ENCODE peak calls at places on chromosomes 5 and 9, in six cellular contexts. One of them, this sample, is unnamed.

GRCh38 chr5:133819977-133820471 is 148.4 kb downstream of the C5orf15 start:
- DNase-seq in RPMI7951: no peak
- DNase-seq in activated naive CD4-positive, alpha-beta T cell: no peak
- DNase-seq in stimulated activated CD8-positive, alpha-beta memory T cell treated with anti-CD3 and anti-CD28 coated beads, Interleukin-15, amount 100 ng/mL, for 1 hour: no peak
- DNase-seq in Right ventricle myocardium superior: no peak
- DNase-seq in fibroblast of the aortic adventitia: no peak
- DNase-seq in this sample: no peak

GRCh38 chr5:151469992-151470391 is 22.6 kb downstream of the SLC36A1 start:
- DNase-seq in RPMI7951: no peak
- DNase-seq in Right ventricle myocardium superior: no peak
- DNase-seq in fibroblast of the aortic adventitia: no peak
- DNase-seq in activated naive CD4-positive, alpha-beta T cell: no peak
- DNase-seq in stimulated activated CD8-positive, alpha-beta memory T cell treated with anti-CD3 and anti-CD28 coated beads, Interleukin-15, amount 100 ng/mL, for 1 hour: no peak
- DNase-seq in this sample: no peak

GRCh38 chr9:77433675-77434445 is 214.3 kb downstream of the GNA14 start:
- DNase-seq in fibroblast of the aortic adventitia: peak
- DNase-seq in activated naive CD4-positive, alpha-beta T cell: peak
- DNase-seq in Right ventricle myocardium superior: peak
- DNase-seq in RPMI7951: peak
- DNase-seq in stimulated activated CD8-positive, alpha-beta memory T cell treated with anti-CD3 and anti-CD28 coated beads, Interleukin-15, amount 100 ng/mL, for 1 hour: no peak
- DNase-seq in this sample: peak

GRCh38 chr5:154962494-154962893 is 21.6 kb downstream of the MRPL22 start:
- DNase-seq in activated naive CD4-positive, alpha-beta T cell: no peak
- DNase-seq in fibroblast of the aortic adventitia: no peak
- DNase-seq in stimulated activated CD8-positive, alpha-beta memory T cell treated with anti-CD3 and anti-CD28 coated beads, Interleukin-15, amount 100 ng/mL, for 1 hour: no peak
- DNase-seq in Right ventricle myocardium superior: no peak
- DNase-seq in RPMI7951: no peak
- DNase-seq in this sample: peak

GRCh38 chr5:95892784-95893354 is 68.8 kb downstream of the ELL2 start:
- DNase-seq in activated naive CD4-positive, alpha-beta T cell: no peak
- DNase-seq in fibroblast of the aortic adventitia: peak
- DNase-seq in RPMI7951: peak
- DNase-seq in Right ventricle myocardium superior: no peak
- DNase-seq in stimulated activated CD8-positive, alpha-beta memory T cell treated with anti-CD3 and anti-CD28 coated beads, Interleukin-15, amount 100 ng/mL, for 1 hour: no peak
- DNase-seq in this sample: peak

GRCh38 chr9:16642421-16643109 is 227.9 kb downstream of the BNC2 start:
- DNase-seq in RPMI7951: peak
- DNase-seq in stimulated activated CD8-positive, alpha-beta memory T cell treated with anti-CD3 and anti-CD28 coated beads, Interleukin-15, amount 100 ng/mL, for 1 hour: no peak
- DNase-seq in Right ventricle myocardium superior: no peak
- DNase-seq in fibroblast of the aortic adventitia: no peak
- DNase-seq in activated naive CD4-positive, alpha-beta T cell: no peak
- DNase-seq in this sample: no peak

GRCh38 chr5:180130876-180131740 is 59.5 kb upstream of the RNF130 start:
- DNase-seq in Right ventricle myocardium superior: no peak
- DNase-seq in activated naive CD4-positive, alpha-beta T cell: no peak
- DNase-seq in stimulated activated CD8-positive, alpha-beta memory T cell treated with anti-CD3 and anti-CD28 coated beads, Interleukin-15, amount 100 ng/mL, for 1 hour: no peak
- DNase-seq in fibroblast of the aortic adventitia: no peak
- DNase-seq in RPMI7951: no peak
- DNase-seq in this sample: no peak

GRCh38 chr9:121612511-121612998 is 38.9 kb upstream of the DAB2IP start:
- DNase-seq in stimulated activated CD8-positive, alpha-beta memory T cell treated with anti-CD3 and anti-CD28 coated beads, Interleukin-15, amount 100 ng/mL, for 1 hour: no peak
- DNase-seq in activated naive CD4-positive, alpha-beta T cell: no peak
- DNase-seq in RPMI7951: no peak
- DNase-seq in fibroblast of the aortic adventitia: no peak
- DNase-seq in Right ventricle myocardium superior: no peak
- DNase-seq in this sample: no peak

GRCh38 chr9:99056876-99057664 is 47.8 kb upstream of the TGFBR1 start:
- DNase-seq in fibroblast of the aortic adventitia: peak
- DNase-seq in stimulated activated CD8-positive, alpha-beta memory T cell treated with anti-CD3 and anti-CD28 coated beads, Interleukin-15, amount 100 ng/mL, for 1 hour: no peak
- DNase-seq in Right ventricle myocardium superior: no peak
- DNase-seq in RPMI7951: peak
- DNase-seq in activated naive CD4-positive, alpha-beta T cell: no peak
- DNase-seq in this sample: peak

GRCh38 chr5:172411423-172412111 is 42.8 kb downstream of the SH3PXD2B start:
- DNase-seq in RPMI7951: peak
- DNase-seq in stimulated activated CD8-positive, alpha-beta memory T cell treated with anti-CD3 and anti-CD28 coated beads, Interleukin-15, amount 100 ng/mL, for 1 hour: no peak
- DNase-seq in activated naive CD4-positive, alpha-beta T cell: no peak
- DNase-seq in Right ventricle myocardium superior: peak
- DNase-seq in fibroblast of the aortic adventitia: peak
- DNase-seq in this sample: no peak

GRCh38 chr9:68981825-68982224 is 32.1 kb downstream of the PRKACG start:
- DNase-seq in RPMI7951: no peak
- DNase-seq in activated naive CD4-positive, alpha-beta T cell: no peak
- DNase-seq in Right ventricle myocardium superior: no peak
- DNase-seq in stimulated activated CD8-positive, alpha-beta memory T cell treated with anti-CD3 and anti-CD28 coated beads, Interleukin-15, amount 100 ng/mL, for 1 hour: no peak
- DNase-seq in fibroblast of the aortic adventitia: no peak
- DNase-seq in this sample: no peak

GRCh38 chr5:1507961-1508678 is 15.6 kb downstream of the LPCAT1 start:
- DNase-seq in stimulated activated CD8-positive, alpha-beta memory T cell treated with anti-CD3 and anti-CD28 coated beads, Interleukin-15, amount 100 ng/mL, for 1 hour: no peak
- DNase-seq in Right ventricle myocardium superior: peak
- DNase-seq in fibroblast of the aortic adventitia: no peak
- DNase-seq in RPMI7951: no peak
- DNase-seq in activated naive CD4-positive, alpha-beta T cell: no peak
- DNase-seq in this sample: no peak

GRCh38 chr5:72224946-72225427 is 95.1 kb downstream of the MRPS27 start:
- DNase-seq in Right ventricle myocardium superior: no peak
- DNase-seq in RPMI7951: no peak
- DNase-seq in stimulated activated CD8-positive, alpha-beta memory T cell treated with anti-CD3 and anti-CD28 coated beads, Interleukin-15, amount 100 ng/mL, for 1 hour: no peak
- DNase-seq in activated naive CD4-positive, alpha-beta T cell: no peak
- DNase-seq in fibroblast of the aortic adventitia: peak
- DNase-seq in this sample: peak

GRCh38 chr5:154072782-154073171 is 34.0 kb downstream of the MFAP3 start:
- DNase-seq in Right ventricle myocardium superior: no peak
- DNase-seq in fibroblast of the aortic adventitia: no peak
- DNase-seq in RPMI7951: no peak
- DNase-seq in activated naive CD4-positive, alpha-beta T cell: no peak
- DNase-seq in stimulated activated CD8-positive, alpha-beta memory T cell treated with anti-CD3 and anti-CD28 coated beads, Interleukin-15, amount 100 ng/mL, for 1 hour: no peak
- DNase-seq in this sample: no peak

GRCh38 chr5:148011407-148012124 is 52.2 kb upstream of the SPINK5 start:
- DNase-seq in activated naive CD4-positive, alpha-beta T cell: no peak
- DNase-seq in Right ventricle myocardium superior: no peak
- DNase-seq in RPMI7951: peak
- DNase-seq in stimulated activated CD8-positive, alpha-beta memory T cell treated with anti-CD3 and anti-CD28 coated beads, Interleukin-15, amount 100 ng/mL, for 1 hour: no peak
- DNase-seq in fibroblast of the aortic adventitia: peak
- DNase-seq in this sample: peak

GRCh38 chr5:61779743-61780142 is 447.7 kb downstream of the ZSWIM6 start:
- DNase-seq in RPMI7951: no peak
- DNase-seq in fibroblast of the aortic adventitia: no peak
- DNase-seq in Right ventricle myocardium superior: no peak
- DNase-seq in stimulated activated CD8-positive, alpha-beta memory T cell treated with anti-CD3 and anti-CD28 coated beads, Interleukin-15, amount 100 ng/mL, for 1 hour: no peak
- DNase-seq in activated naive CD4-positive, alpha-beta T cell: no peak
- DNase-seq in this sample: no peak

GRCh38 chr9:94975480-94976452 is 249.3 kb downstream of the AOPEP start:
- DNase-seq in RPMI7951: no peak
- DNase-seq in Right ventricle myocardium superior: no peak
- DNase-seq in activated naive CD4-positive, alpha-beta T cell: no peak
- DNase-seq in fibroblast of the aortic adventitia: no peak
- DNase-seq in stimulated activated CD8-positive, alpha-beta memory T cell treated with anti-CD3 and anti-CD28 coated beads, Interleukin-15, amount 100 ng/mL, for 1 hour: no peak
- DNase-seq in this sample: no peak

GRCh38 chr5:7850533-7851239 is at the start of gene CFAP90:
- DNase-seq in Right ventricle myocardium superior: peak
- DNase-seq in activated naive CD4-positive, alpha-beta T cell: peak
- DNase-seq in RPMI7951: no peak
- DNase-seq in stimulated activated CD8-positive, alpha-beta memory T cell treated with anti-CD3 and anti-CD28 coated beads, Interleukin-15, amount 100 ng/mL, for 1 hour: no peak
- DNase-seq in fibroblast of the aortic adventitia: no peak
- DNase-seq in this sample: no peak

GRCh38 chr9:23779220-23779619 is 46.8 kb downstream of the ELAVL2 start:
- DNase-seq in activated naive CD4-positive, alpha-beta T cell: no peak
- DNase-seq in stimulated activated CD8-positive, alpha-beta memory T cell treated with anti-CD3 and anti-CD28 coated beads, Interleukin-15, amount 100 ng/mL, for 1 hour: no peak
- DNase-seq in fibroblast of the aortic adventitia: no peak
- DNase-seq in Right ventricle myocardium superior: no peak
- DNase-seq in RPMI7951: peak
- DNase-seq in this sample: peak

GRCh38 chr5:141084487-141084989 is 9.9 kb upstream of the PCDHB2 start:
- DNase-seq in Right ventricle myocardium superior: peak
- DNase-seq in stimulated activated CD8-positive, alpha-beta memory T cell treated with anti-CD3 and anti-CD28 coated beads, Interleukin-15, amount 100 ng/mL, for 1 hour: no peak
- DNase-seq in fibroblast of the aortic adventitia: peak
- DNase-seq in activated naive CD4-positive, alpha-beta T cell: no peak
- DNase-seq in RPMI7951: peak
- DNase-seq in this sample: peak

GRCh38 chr9:69857828-69858227 is 37.2 kb downstream of the CFAP95 start:
- DNase-seq in activated naive CD4-positive, alpha-beta T cell: no peak
- DNase-seq in Right ventricle myocardium superior: no peak
- DNase-seq in fibroblast of the aortic adventitia: no peak
- DNase-seq in stimulated activated CD8-positive, alpha-beta memory T cell treated with anti-CD3 and anti-CD28 coated beads, Interleukin-15, amount 100 ng/mL, for 1 hour: no peak
- DNase-seq in RPMI7951: no peak
- DNase-seq in this sample: no peak

GRCh38 chr9:133619791-133620190 is 10.6 kb upstream of the FAM163B start:
- DNase-seq in RPMI7951: no peak
- DNase-seq in stimulated activated CD8-positive, alpha-beta memory T cell treated with anti-CD3 and anti-CD28 coated beads, Interleukin-15, amount 100 ng/mL, for 1 hour: peak
- DNase-seq in fibroblast of the aortic adventitia: no peak
- DNase-seq in Right ventricle myocardium superior: no peak
- DNase-seq in activated naive CD4-positive, alpha-beta T cell: peak
- DNase-seq in this sample: peak

GRCh38 chr5:98258939-98259338 is 514.5 kb upstream of the RGMB start:
- DNase-seq in stimulated activated CD8-positive, alpha-beta memory T cell treated with anti-CD3 and anti-CD28 coated beads, Interleukin-15, amount 100 ng/mL, for 1 hour: no peak
- DNase-seq in RPMI7951: peak
- DNase-seq in activated naive CD4-positive, alpha-beta T cell: no peak
- DNase-seq in fibroblast of the aortic adventitia: no peak
- DNase-seq in Right ventricle myocardium superior: no peak
- DNase-seq in this sample: no peak

GRCh38 chr5:101561018-101561417 is 657.9 kb upstream of the ST8SIA4 start:
- DNase-seq in RPMI7951: no peak
- DNase-seq in Right ventricle myocardium superior: no peak
- DNase-seq in fibroblast of the aortic adventitia: no peak
- DNase-seq in stimulated activated CD8-positive, alpha-beta memory T cell treated with anti-CD3 and anti-CD28 coated beads, Interleukin-15, amount 100 ng/mL, for 1 hour: no peak
- DNase-seq in activated naive CD4-positive, alpha-beta T cell: no peak
- DNase-seq in this sample: no peak

GRCh38 chr9:121725008-121725795 is 73.8 kb downstream of the DAB2IP start:
- DNase-seq in activated naive CD4-positive, alpha-beta T cell: no peak
- DNase-seq in stimulated activated CD8-positive, alpha-beta memory T cell treated with anti-CD3 and anti-CD28 coated beads, Interleukin-15, amount 100 ng/mL, for 1 hour: no peak
- DNase-seq in RPMI7951: peak
- DNase-seq in Right ventricle myocardium superior: peak
- DNase-seq in fibroblast of the aortic adventitia: peak
- DNase-seq in this sample: peak

GRCh38 chr5:77444356-77444755 is 47.8 kb downstream of the WDR41 start:
- DNase-seq in Right ventricle myocardium superior: no peak
- DNase-seq in stimulated activated CD8-positive, alpha-beta memory T cell treated with anti-CD3 and anti-CD28 coated beads, Interleukin-15, amount 100 ng/mL, for 1 hour: no peak
- DNase-seq in activated naive CD4-positive, alpha-beta T cell: no peak
- DNase-seq in RPMI7951: peak
- DNase-seq in fibroblast of the aortic adventitia: no peak
- DNase-seq in this sample: no peak

GRCh38 chr5:139297439-139298133 is 4.0 kb downstream of the MATR3 start:
- DNase-seq in activated naive CD4-positive, alpha-beta T cell: no peak
- DNase-seq in Right ventricle myocardium superior: no peak
- DNase-seq in stimulated activated CD8-positive, alpha-beta memory T cell treated with anti-CD3 and anti-CD28 coated beads, Interleukin-15, amount 100 ng/mL, for 1 hour: no peak
- DNase-seq in fibroblast of the aortic adventitia: no peak
- DNase-seq in RPMI7951: no peak
- DNase-seq in this sample: no peak

GRCh38 chr5:150496098-150496497 is 11.8 kb upstream of the NDST1 start:
- DNase-seq in stimulated activated CD8-positive, alpha-beta memory T cell treated with anti-CD3 and anti-CD28 coated beads, Interleukin-15, amount 100 ng/mL, for 1 hour: no peak
- DNase-seq in RPMI7951: no peak
- DNase-seq in Right ventricle myocardium superior: no peak
- DNase-seq in fibroblast of the aortic adventitia: no peak
- DNase-seq in activated naive CD4-positive, alpha-beta T cell: no peak
- DNase-seq in this sample: no peak

GRCh38 chr9:133979124-133979920 is 12.8 kb downstream of the VAV2 start:
- DNase-seq in RPMI7951: no peak
- DNase-seq in stimulated activated CD8-positive, alpha-beta memory T cell treated with anti-CD3 and anti-CD28 coated beads, Interleukin-15, amount 100 ng/mL, for 1 hour: no peak
- DNase-seq in activated naive CD4-positive, alpha-beta T cell: no peak
- DNase-seq in fibroblast of the aortic adventitia: peak
- DNase-seq in Right ventricle myocardium superior: peak
- DNase-seq in this sample: no peak

GRCh38 chr9:105328872-105329728 is 84.6 kb downstream of the SLC44A1 start:
- DNase-seq in RPMI7951: no peak
- DNase-seq in stimulated activated CD8-positive, alpha-beta memory T cell treated with anti-CD3 and anti-CD28 coated beads, Interleukin-15, amount 100 ng/mL, for 1 hour: no peak
- DNase-seq in Right ventricle myocardium superior: no peak
- DNase-seq in activated naive CD4-positive, alpha-beta T cell: no peak
- DNase-seq in fibroblast of the aortic adventitia: peak
- DNase-seq in this sample: no peak

GRCh38 chr5:57478826-57479225 is 3.8 kb downstream of the ACTBL2 start:
- DNase-seq in Right ventricle myocardium superior: no peak
- DNase-seq in activated naive CD4-positive, alpha-beta T cell: no peak
- DNase-seq in stimulated activated CD8-positive, alpha-beta memory T cell treated with anti-CD3 and anti-CD28 coated beads, Interleukin-15, amount 100 ng/mL, for 1 hour: no peak
- DNase-seq in RPMI7951: no peak
- DNase-seq in fibroblast of the aortic adventitia: no peak
- DNase-seq in this sample: no peak